ENCODE peak calls at places on chromosomes 5 and 9, in five cellular contexts. One of them, this sample, is unnamed.

GRCh38 chr9:114499528-114499927 is 5.7 kb downstream of the WHRN start:
- DNase-seq in HuH-7: no peak
- DNase-seq in A549: no peak
- DNase-seq in amygdala: no peak
- DNase-seq in cerebellum: no peak
- DNase-seq in this sample: no peak

GRCh38 chr5:4773827-4774317 is 366.3 kb upstream of the ADAMTS16 start:
- DNase-seq in HuH-7: no peak
- DNase-seq in A549: no peak
- DNase-seq in amygdala: no peak
- DNase-seq in cerebellum: no peak
- DNase-seq in this sample: no peak

GRCh38 chr9:95788486-95789110 is 86.9 kb upstream of the ERCC6L2 start:
- DNase-seq in HuH-7: no peak
- DNase-seq in A549: no peak
- DNase-seq in amygdala: no peak
- DNase-seq in cerebellum: peak
- DNase-seq in this sample: no peak

GRCh38 chr5:96823900-96824351 is 16.2 kb upstream of the ERAP1 start:
- DNase-seq in HuH-7: peak
- DNase-seq in A549: peak
- DNase-seq in amygdala: no peak
- DNase-seq in cerebellum: no peak
- DNase-seq in this sample: no peak

GRCh38 chr5:165495829-165496380 is 1990.5 kb downstream of the MAT2B start:
- DNase-seq in HuH-7: peak
- DNase-seq in A549: no peak
- DNase-seq in amygdala: no peak
- DNase-seq in cerebellum: no peak
- DNase-seq in this sample: no peak

GRCh38 chr5:125272364-125272763 is 525.9 kb upstream of the ZNF608 start:
- DNase-seq in HuH-7: no peak
- DNase-seq in A549: no peak
- DNase-seq in amygdala: no peak
- DNase-seq in cerebellum: no peak
- DNase-seq in this sample: no peak

GRCh38 chr9:32969270-32969669 is 32.2 kb downstream of the APTX start:
- DNase-seq in HuH-7: no peak
- DNase-seq in A549: no peak
- DNase-seq in amygdala: no peak
- DNase-seq in cerebellum: no peak
- DNase-seq in this sample: no peak

GRCh38 chr5:181176258-181176952 is 28.6 kb downstream of the TRIM7 start:
- DNase-seq in HuH-7: no peak
- DNase-seq in A549: no peak
- DNase-seq in amygdala: no peak
- DNase-seq in cerebellum: no peak
- DNase-seq in this sample: no peak

GRCh38 chr5:168481330-168481788 is 4.9 kb upstream of the RARS1 start:
- DNase-seq in HuH-7: no peak
- DNase-seq in A549: no peak
- DNase-seq in amygdala: no peak
- DNase-seq in cerebellum: no peak
- DNase-seq in this sample: no peak

GRCh38 chr5:134131165-134131564 is 16.7 kb downstream of the TCF7 start:
- DNase-seq in HuH-7: no peak
- DNase-seq in A549: no peak
- DNase-seq in amygdala: no peak
- DNase-seq in cerebellum: no peak
- DNase-seq in this sample: no peak

This sample was measured in Right ventricle myocardium superior.